ENCODE peak calls at places on chromosomes 16 and 17, in four cellular contexts. One of them, this sample, is unnamed.
A peak's percentile ranks its signal among the peaks of the same experiment; 100 is the strongest.

GRCh38 chr16:81571175-81571574 is 126.6 kb downstream of the CMIP start:
- DNase-seq in HepG2: no peak
- DNase-seq in GM12878: no peak
- DNase-seq in K562: no peak
- DNase-seq in this sample: no peak

GRCh38 chr16:17302213-17302612 is 168.5 kb downstream of the XYLT1 start:
- DNase-seq in K562: no peak
- DNase-seq in GM12878: no peak
- DNase-seq in HepG2: no peak
- DNase-seq in this sample: no peak

GRCh38 chr16:58661199-58661830 is 23.3 kb downstream of the SLC38A7 start:
- DNase-seq in K562: peak; percentile 84
- DNase-seq in HepG2: peak; percentile 85
- DNase-seq in GM12878: no peak
- DNase-seq in this sample: peak; percentile 78

GRCh38 chr17:5719976-5720375 is 135.7 kb upstream of the NLRP1 start:
- DNase-seq in GM12878: no peak
- DNase-seq in HepG2: no peak
- DNase-seq in K562: no peak
- DNase-seq in this sample: no peak

GRCh38 chr16:28326881-28327610 is 34.7 kb downstream of the SBK1 start:
- DNase-seq in K562: peak; percentile 67
- DNase-seq in HepG2: peak; percentile 61
- DNase-seq in GM12878: no peak
- DNase-seq in this sample: peak; percentile 81

GRCh38 chr16:86547286-86547685 is 7.7 kb downstream of the MTHFSD start:
- DNase-seq in GM12878: no peak
- DNase-seq in HepG2: no peak
- DNase-seq in K562: no peak
- DNase-seq in this sample: no peak

GRCh38 chr16:23952128-23953041 is 116.6 kb downstream of the PRKCB start:
- DNase-seq in HepG2: no peak
- DNase-seq in GM12878: no peak
- DNase-seq in K562: peak; percentile 91
- DNase-seq in this sample: peak; percentile 22

GRCh38 chr16:81940781-81941560 is 70.3 kb downstream of the SDR42E1 start:
- DNase-seq in K562: peak; percentile 43
- DNase-seq in HepG2: peak; percentile 47
- DNase-seq in GM12878: no peak
- DNase-seq in this sample: peak; percentile 15

GRCh38 chr17:75516619-75517276 is 420 bp downstream of the TSEN54 start:
- DNase-seq in GM12878: no peak
- DNase-seq in K562: peak; percentile 54
- DNase-seq in HepG2: no peak
- DNase-seq in this sample: no peak

GRCh38 chr16:51376080-51376479 is 225.0 kb upstream of the SALL1 start:
- DNase-seq in K562: peak; percentile 1
- DNase-seq in GM12878: no peak
- DNase-seq in HepG2: no peak
- DNase-seq in this sample: no peak

GRCh38 chr17:28204751-28205150 is 114.2 kb upstream of the TMEM97 start:
- DNase-seq in GM12878: no peak
- DNase-seq in K562: no peak
- DNase-seq in HepG2: no peak
- DNase-seq in this sample: no peak

GRCh38 chr17:2068589-2069051 is 13.7 kb downstream of the HIC1 start:
- DNase-seq in HepG2: no peak
- DNase-seq in K562: no peak
- DNase-seq in GM12878: no peak
- DNase-seq in this sample: peak; percentile 70

GRCh38 chr16:14965328-14965727 is 9.5 kb upstream of the PDXDC1 start:
- DNase-seq in K562: no peak
- DNase-seq in HepG2: no peak
- DNase-seq in GM12878: no peak
- DNase-seq in this sample: no peak

GRCh38 chr16:4454618-4455017 is 19.8 kb downstream of the NMRAL1 start:
- DNase-seq in K562: no peak
- DNase-seq in GM12878: no peak
- DNase-seq in HepG2: no peak
- DNase-seq in this sample: no peak

GRCh38 chr16:84478172-84478948 is 26.1 kb downstream of the MEAK7 start:
- DNase-seq in K562: peak; percentile 18
- DNase-seq in GM12878: no peak
- DNase-seq in HepG2: no peak
- DNase-seq in this sample: no peak

GRCh38 chr17:77408284-77408683 is 267.5 kb downstream of the SEC14L1 start:
- DNase-seq in GM12878: no peak
- DNase-seq in HepG2: no peak
- DNase-seq in K562: no peak
- DNase-seq in this sample: no peak

GRCh38 chr16:70267516-70267915 is 15.8 kb upstream of the EXOSC6 start:
- DNase-seq in HepG2: peak; percentile 72
- DNase-seq in K562: peak; percentile 62
- DNase-seq in GM12878: no peak
- DNase-seq in this sample: peak; percentile 70

GRCh38 chr17:50647187-50647586 is 12.5 kb downstream of the ABCC3 start:
- DNase-seq in HepG2: no peak
- DNase-seq in K562: no peak
- DNase-seq in GM12878: no peak
- DNase-seq in this sample: no peak

GRCh38 chr16:61313931-61314330 is 722.3 kb downstream of the CDH8 start:
- DNase-seq in HepG2: no peak
- DNase-seq in GM12878: no peak
- DNase-seq in K562: no peak
- DNase-seq in this sample: no peak

GRCh38 chr16:74888227-74888862 is 96.6 kb downstream of the WDR59 start:
- DNase-seq in HepG2: no peak
- DNase-seq in GM12878: no peak
- DNase-seq in K562: no peak
- DNase-seq in this sample: no peak

GRCh38 chr17:48671697-48672171 is 45.6 kb upstream of the HOXB9 start:
- DNase-seq in GM12878: no peak
- DNase-seq in HepG2: peak; percentile 61
- DNase-seq in K562: peak; percentile 80
- DNase-seq in this sample: peak; percentile 76

GRCh38 chr16:14454391-14454790 is 175.7 kb downstream of the PARN start:
- DNase-seq in HepG2: no peak
- DNase-seq in K562: no peak
- DNase-seq in GM12878: no peak
- DNase-seq in this sample: no peak

GRCh38 chr16:79950932-79951719 is 350.6 kb upstream of the MAF start:
- DNase-seq in K562: peak; percentile 56
- DNase-seq in GM12878: no peak
- DNase-seq in HepG2: no peak
- DNase-seq in this sample: no peak

GRCh38 chr16:24525970-24526559 is 13.3 kb upstream of the RBBP6 start:
- DNase-seq in K562: no peak
- DNase-seq in HepG2: peak; percentile 58
- DNase-seq in GM12878: no peak
- DNase-seq in this sample: no peak

GRCh38 chr17:8144401-8145295 is 7.6 kb downstream of the PER1 start:
- DNase-seq in GM12878: no peak
- DNase-seq in K562: no peak
- DNase-seq in HepG2: no peak
- DNase-seq in this sample: no peak

GRCh38 chr16:83899272-83899897 is 470 bp downstream of the MLYCD start:
- DNase-seq in K562: peak; percentile 70
- DNase-seq in GM12878: no peak
- DNase-seq in HepG2: no peak
- DNase-seq in this sample: peak; percentile 78

GRCh38 chr16:11354733-11355574 is 9.7 kb downstream of the RMI2 start:
- DNase-seq in HepG2: no peak
- DNase-seq in K562: peak; percentile 35
- DNase-seq in GM12878: peak; percentile 79
- DNase-seq in this sample: no peak

GRCh38 chr17:44907696-44908470 is 7.4 kb downstream of the GFAP start:
- DNase-seq in GM12878: no peak
- DNase-seq in K562: no peak
- DNase-seq in HepG2: no peak
- DNase-seq in this sample: no peak

GRCh38 chr17:80765241-80766022 is 220.8 kb downstream of the RPTOR start:
- DNase-seq in K562: no peak
- DNase-seq in GM12878: no peak
- DNase-seq in HepG2: no peak
- DNase-seq in this sample: no peak

GRCh38 chr16:2489581-2489980 is 14.7 kb downstream of the TBC1D24 start:
- DNase-seq in K562: no peak
- DNase-seq in GM12878: no peak
- DNase-seq in HepG2: no peak
- DNase-seq in this sample: no peak

GRCh38 chr16:5066511-5066910 is 755 bp upstream of the C16orf89 start:
- DNase-seq in GM12878: no peak
- DNase-seq in HepG2: no peak
- DNase-seq in K562: no peak
- DNase-seq in this sample: no peak

GRCh38 chr16:87604572-87605135 is 2.3 kb downstream of the JPH3 start:
- DNase-seq in K562: no peak
- DNase-seq in GM12878: no peak
- DNase-seq in HepG2: no peak
- DNase-seq in this sample: peak; percentile 85
- TF ChIP-seq SMC3 in K562: no peak
- TF ChIP-seq SMC3 in GM12878: no peak
- TF ChIP-seq SMC3 in HepG2: no peak
- TF ChIP-seq SMC3 in this sample: no peak

DNA sequence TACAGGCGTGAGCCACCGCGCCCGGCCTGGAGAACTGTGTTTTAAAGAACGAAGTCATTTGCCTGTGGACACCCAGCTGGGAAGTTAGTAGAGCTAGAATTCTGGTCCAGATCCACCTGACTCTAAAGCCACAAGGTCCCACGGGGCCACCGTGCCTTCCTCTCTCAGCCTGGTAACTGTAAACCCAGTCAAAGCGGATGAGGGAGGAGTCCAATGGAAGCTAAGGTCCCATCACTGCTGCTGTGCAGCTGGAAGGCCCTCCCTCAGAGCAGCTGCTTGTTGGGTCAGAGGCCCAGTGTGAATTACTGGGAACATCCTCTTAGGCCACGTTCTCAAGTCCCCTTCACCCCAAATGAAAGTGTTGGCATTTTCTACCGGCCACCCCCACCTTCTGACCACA is 48.8 kb upstream of the CACNG5 start:
- DNase-seq in GM12878: no peak
- DNase-seq in HepG2: no peak
- DNase-seq in K562: no peak
- DNase-seq in this sample: no peak
- TF ChIP-seq JUND in GM12878: no peak
- TF ChIP-seq JUND in HepG2: no peak
- TF ChIP-seq JUND in K562: no peak
- TF ChIP-seq JUND in this sample: no peak

DNA sequence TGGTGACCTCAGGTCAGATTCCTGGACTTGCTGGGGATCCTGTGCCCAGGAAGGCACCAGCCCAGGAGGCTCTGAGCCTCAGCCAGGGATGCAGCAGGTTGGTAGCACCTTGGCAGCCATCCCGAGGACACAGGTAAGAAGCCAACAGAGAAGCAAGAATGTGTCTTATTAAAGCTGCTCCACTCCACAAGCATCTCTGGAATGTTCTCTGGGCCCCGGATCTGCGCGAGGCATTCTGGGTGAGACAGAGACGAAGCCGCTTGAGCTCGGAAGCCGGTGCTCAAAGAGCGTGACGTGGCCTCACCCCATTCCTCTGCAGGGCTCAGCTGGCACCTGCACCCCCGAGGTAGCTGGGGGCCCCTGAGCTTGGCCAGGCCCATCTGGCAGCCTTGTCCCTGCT is 3.0 kb upstream of the TEX19 start:
- DNase-seq in K562: no peak
- DNase-seq in HepG2: no peak
- DNase-seq in GM12878: no peak
- DNase-seq in this sample: no peak
- TF ChIP-seq SMC3 in K562: no peak
- TF ChIP-seq SMC3 in HepG2: no peak
- TF ChIP-seq SMC3 in GM12878: no peak
- TF ChIP-seq SMC3 in this sample: no peak

GRCh38 chr17:29582254-29582765 is 7.1 kb downstream of the GIT1 start:
- DNase-seq in HepG2: no peak
- DNase-seq in GM12878: no peak
- DNase-seq in K562: no peak
- DNase-seq in this sample: no peak

GRCh38 chr17:29582767-29583166 is 6.7 kb downstream of the GIT1 start:
- DNase-seq in GM12878: no peak
- DNase-seq in HepG2: no peak
- DNase-seq in K562: no peak
- DNase-seq in this sample: no peak

GRCh38 chr17:29583324-29584248 is 5.9 kb downstream of the GIT1 start:
- DNase-seq in K562: no peak
- DNase-seq in HepG2: no peak
- DNase-seq in GM12878: no peak
- DNase-seq in this sample: peak; percentile 23

GRCh38 chr17:29585080-29585751 is 4.2 kb downstream of the GIT1 start:
- DNase-seq in GM12878: no peak
- DNase-seq in HepG2: no peak
- DNase-seq in K562: peak; percentile 30
- DNase-seq in this sample: peak; percentile 24

GRCh38 chr17:29584452-29585079 is 4.9 kb downstream of the GIT1 start:
- DNase-seq in HepG2: no peak
- DNase-seq in K562: no peak
- DNase-seq in GM12878: no peak
- DNase-seq in this sample: peak; percentile 25
- TF ChIP-seq JUND in HepG2: no peak
- TF ChIP-seq JUND in K562: no peak
- TF ChIP-seq JUND in GM12878: no peak
- TF ChIP-seq JUND in this sample: no peak

This sample was measured in SK-N-SH.